ENCODE peak calls at places on chromosome 14, in four cellular contexts. D is RWPE2, Z is psoas muscle, W is DND-41. V is an unnamed sample.

GRCh38 chr14:67694791-67695393 is 672 bp downstream of the RDH11 start:
- DNase-seq in D (peak), Z (peak), W (peak), V (peak)

GRCh38 chr14:76846331-76847047 is 20.3 kb downstream of the LRRC74A start:
- DNase-seq in D (no peak), Z (no peak), W (no peak), V (no peak)

GRCh38 chr14:91866061-91866460 is 1.3 kb downstream of the TC2N start:
- DNase-seq in D (no peak), Z (no peak), W (no peak), V (peak)

GRCh38 chr14:100393362-100393761 is 70.2 kb downstream of the SLC25A47 start:
- DNase-seq in D (no peak), Z (no peak), W (no peak), V (no peak)

GRCh38 chr14:76193696-76194095 is 42.0 kb downstream of the GPATCH2L start:
- DNase-seq in D (no peak), Z (no peak), W (no peak), V (no peak)

GRCh38 chr14:102523200-102524025 is 13.8 kb upstream of the ANKRD9 start:
- DNase-seq in D (no peak), Z (no peak), W (no peak), V (no peak)

GRCh38 chr14:23376477-23377200 is at the start of gene CMTM5:
- DNase-seq in D (no peak), Z (no peak), W (no peak), V (no peak)

GRCh38 chr14:22555573-22556011 is 33.4 kb downstream of the DAD1 start:
- DNase-seq in D (no peak), Z (no peak), W (peak), V (no peak)

GRCh38 chr14:68571928-68572525 is 220.8 kb downstream of the ZFP36L1 start:
- DNase-seq in D (no peak), Z (no peak), W (no peak), V (no peak)

GRCh38 chr14:34750670-34751069 is 36.3 kb upstream of the CFL2 start:
- DNase-seq in D (no peak), Z (no peak), W (no peak), V (no peak)

GRCh38 chr14:104445832-104446381 is 133.7 kb upstream of the C14orf180 start:
- DNase-seq in D (no peak), Z (no peak), W (peak), V (no peak)

GRCh38 chr14:101481557-101481956 is 79.7 kb upstream of the DIO3 start:
- DNase-seq in D (peak), Z (no peak), W (no peak), V (no peak)

GRCh38 chr14:70995671-70996070 is 88.4 kb downstream of the PCNX1 start:
- DNase-seq in D (no peak), Z (no peak), W (no peak), V (no peak)

GRCh38 chr14:30710870-30711269 is 88.8 kb downstream of the SCFD1 start:
- DNase-seq in D (no peak), Z (no peak), W (no peak), V (no peak)

GRCh38 chr14:24381363-24382102 is 13.5 kb downstream of the NFATC4 start:
- DNase-seq in D (no peak), Z (no peak), W (no peak), V (no peak)

GRCh38 chr14:76948213-76948947 is 80.1 kb downstream of the IRF2BPL start:
- DNase-seq in D (no peak), Z (no peak), W (no peak), V (no peak)

GRCh38 chr14:64639340-64639821 is 64.8 kb upstream of the PLEKHG3 start:
- DNase-seq in D (no peak), Z (no peak), W (no peak), V (no peak)

GRCh38 chr14:61752626-61753025 is 9.6 kb upstream of the SNAPC1 start:
- DNase-seq in D (no peak), Z (no peak), W (no peak), V (no peak)

GRCh38 chr14:76917759-76918175 is 91.6 kb downstream of the LRRC74A start:
- DNase-seq in D (no peak), Z (peak), W (no peak), V (no peak)

GRCh38 chr14:64234877-64235651 is 59.1 kb downstream of the ESR2 start:
- DNase-seq in D (no peak), Z (peak), W (no peak), V (no peak)

GRCh38 chr14:103910262-103910935 is 17.9 kb upstream of the TDRD9 start:
- DNase-seq in D (peak), Z (peak), W (peak), V (peak)

GRCh38 chr14:94470311-94470710 is 5.7 kb downstream of the SERPINA9 start:
- DNase-seq in D (peak), Z (no peak), W (no peak), V (no peak)

GRCh38 chr14:28709571-28710305 is 56.8 kb upstream of the FOXG1 start:
- DNase-seq in D (no peak), Z (no peak), W (no peak), V (no peak)

GRCh38 chr14:34997762-34998161 is 15.0 kb downstream of the SRP54 start:
- DNase-seq in D (no peak), Z (no peak), W (no peak), V (no peak)

GRCh38 chr14:96083667-96084320 is 44.6 kb downstream of the C14orf132 start:
- DNase-seq in D (peak), Z (no peak), W (no peak), V (no peak)

GRCh38 chr14:32761381-32761968 is 177.2 kb upstream of the NPAS3 start:
- DNase-seq in D (no peak), Z (no peak), W (no peak), V (no peak)

GRCh38 chr14:97723834-97724770 is 926.9 kb downstream of the VRK1 start:
- DNase-seq in D (no peak), Z (no peak), W (peak), V (peak)

GRCh38 chr14:66070542-66071319 is 415.4 kb upstream of the CCDC196 start:
- DNase-seq in D (no peak), Z (no peak), W (peak), V (peak)

DNA sequence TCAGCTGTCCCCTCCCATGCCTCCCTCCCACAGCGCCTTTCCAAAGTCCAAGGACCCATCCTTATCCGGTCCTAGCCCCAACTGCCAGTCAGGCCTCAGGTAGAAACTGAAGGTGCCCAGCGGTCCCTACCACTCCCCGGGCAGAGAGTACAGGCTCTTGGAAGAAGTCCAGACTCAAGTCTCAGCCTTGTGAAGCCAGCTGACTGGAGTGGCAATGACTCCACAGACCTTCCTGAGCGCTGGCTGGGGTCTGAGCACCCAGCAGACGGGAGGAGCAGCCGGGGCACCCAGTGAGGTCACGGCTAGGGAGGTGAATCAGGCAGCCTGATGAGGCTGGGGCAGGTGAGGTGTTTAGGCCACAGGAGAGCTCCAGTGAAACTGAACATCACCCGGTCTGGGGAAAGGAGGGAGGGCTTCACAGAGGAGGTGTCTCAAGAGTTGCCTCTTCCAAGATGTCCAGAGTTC is 60.0 kb downstream of the ITPK1 start:
- DNase-seq in D (no peak), Z (no peak), W (no peak), V (no peak)
- H3K27ac ChIP-seq in D (no peak), Z (no peak), W (no peak), V (no peak)

GRCh38 chr14:89089330-89089729 is 264.9 kb downstream of the TTC8 start:
- DNase-seq in D (no peak), Z (no peak), W (no peak), V (no peak)

GRCh38 chr14:89091781-89092180 is 267.3 kb downstream of the TTC8 start:
- DNase-seq in D (no peak), Z (no peak), W (no peak), V (no peak)

GRCh38 chr14:89096946-89097345 is 272.5 kb downstream of the TTC8 start:
- DNase-seq in D (no peak), Z (no peak), W (no peak), V (no peak)

GRCh38 chr14:89093083-89093482 is 268.6 kb downstream of the TTC8 start:
- DNase-seq in D (no peak), Z (no peak), W (no peak), V (no peak)
- H3K27ac ChIP-seq in D (no peak), Z (no peak), W (no peak), V (no peak)

DNA sequence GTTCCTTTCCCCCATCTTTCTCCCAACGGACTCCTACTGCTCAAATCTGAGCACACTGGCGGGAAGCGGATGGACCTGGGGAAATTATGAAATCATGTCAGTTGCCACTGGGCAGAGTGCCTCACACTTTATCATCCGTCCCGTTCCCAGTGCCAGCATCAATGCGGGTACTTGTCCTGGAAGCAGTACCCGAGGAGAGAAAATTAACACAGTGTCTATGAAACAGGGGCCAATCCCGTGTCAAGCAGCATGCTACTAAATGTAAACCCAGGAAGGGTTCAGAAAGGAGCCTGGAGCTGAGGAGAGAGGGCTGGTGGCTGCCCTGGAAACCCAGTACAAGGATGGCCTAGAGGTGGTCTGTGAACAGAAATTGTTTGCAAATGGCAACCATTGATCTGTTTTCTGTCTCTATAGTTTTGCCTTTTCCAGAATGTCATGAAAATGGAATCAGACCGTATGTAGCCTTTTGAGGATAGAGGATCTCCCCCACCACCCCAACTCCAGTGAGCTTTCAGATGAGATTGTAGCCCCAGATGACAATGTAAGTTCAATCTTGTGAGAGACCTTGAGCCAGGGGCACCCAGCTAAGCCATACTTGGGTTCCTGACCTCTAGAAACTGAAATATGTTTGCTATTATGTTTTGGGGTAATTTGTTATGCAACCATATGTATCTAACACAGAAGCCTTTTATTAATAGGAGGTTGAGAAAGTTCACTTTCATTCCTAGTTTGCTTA is 948 bp upstream of the CDKL1 start:
- DNase-seq in D (no peak), Z (peak), W (no peak), V (no peak)
- H3K27ac ChIP-seq in D (peak), Z (peak), W (no peak), V (no peak)

GRCh38 chr14:58697927-58698641 is 60.3 kb downstream of the DACT1 start:
- DNase-seq in D (no peak), Z (no peak), W (no peak), V (no peak)

GRCh38 chr14:58699656-58700055 is 61.9 kb downstream of the DACT1 start:
- DNase-seq in D (no peak), Z (no peak), W (no peak), V (no peak)

GRCh38 chr14:58701156-58701555 is 63.4 kb downstream of the DACT1 start:
- DNase-seq in D (no peak), Z (no peak), W (no peak), V (no peak)

GRCh38 chr14:58695514-58695913 is 57.8 kb downstream of the DACT1 start:
- DNase-seq in D (no peak), Z (no peak), W (no peak), V (no peak)

GRCh38 chr14:58697266-58697926 is 59.6 kb downstream of the DACT1 start:
- DNase-seq in D (no peak), Z (no peak), W (no peak), V (no peak)
- H3K27ac ChIP-seq in D (no peak), Z (no peak), W (no peak), V (no peak)

V was measured in CD4-positive, alpha-beta T cell.